ENCODE peak calls at places on chromosomes 11 and 22, in eight cellular contexts. F is activated CD8-positive, alpha-beta memory T cell treated with anti-CD3 and anti-CD28 coated beads, Interleukin-2, amount 50 U/mL, for 48 hours; G is DMS53; T is Caco-2; J is dorsolateral prefrontal cortex; Q is DMS153; B is stimulated activated CD4-positive, alpha-beta T cell treated with anti-CD3 and anti-CD28 coated beads, Interleukin-12 subunit alpha, Interleukin-12 subunit beta, amount 100 ng/mL, for 48 hours; D is effector CD8-positive, alpha-beta T cell. O is an unnamed sample.

GRCh38 chr22:26548984-26549383 is 36.7 kb upstream of the TFIP11 start:
- DNase-seq in F (no peak), G (no peak), T (no peak), J (no peak), Q (no peak), B (no peak), D (no peak), O (no peak)

GRCh38 chr22:28943501-28943879 is 60.1 kb downstream of the ZNRF3 start:
- DNase-seq in F (no peak), G (no peak), T (no peak), J (no peak), Q (no peak), B (no peak), D (no peak), O (no peak)

GRCh38 chr11:2267306-2267861 is 3.0 kb downstream of the ASCL2 start:
- DNase-seq in F (no peak), G (peak), T (no peak), J (peak), Q (no peak), B (no peak), D (no peak), O (no peak)

GRCh38 chr11:86559311-86559945 is 113.0 kb downstream of the ME3 start:
- DNase-seq in F (no peak), G (no peak), T (peak), J (no peak), Q (no peak), B (no peak), D (no peak), O (no peak)

GRCh38 chr11:72189448-72190250 is 2.3 kb upstream of the FOLR1 start:
- DNase-seq in F (no peak), G (no peak), T (peak), J (no peak), Q (no peak), B (no peak), D (no peak), O (no peak)

GRCh38 chr11:119179983-119180382 is 5.3 kb upstream of the NHERF4 start:
- DNase-seq in F (no peak), G (peak), T (no peak), J (no peak), Q (peak), B (no peak), D (no peak), O (no peak)

GRCh38 chr11:74388678-74389327 is 9.4 kb downstream of the PGM2L1 start:
- DNase-seq in F (no peak), G (peak), T (peak), J (no peak), Q (peak), B (peak), D (no peak), O (no peak)

GRCh38 chr11:2346014-2346413 is 31.1 kb upstream of the CD81 start:
- DNase-seq in F (no peak), G (no peak), T (no peak), J (no peak), Q (no peak), B (no peak), D (no peak), O (no peak)

GRCh38 chr11:20599424-20600346 is at the start of gene SLC6A5:
- DNase-seq in F (peak), G (peak), T (peak), J (no peak), Q (no peak), B (peak), D (no peak), O (no peak)

GRCh38 chr11:64385953-64386704 is 27.2 kb downstream of the RPS6KA4 start:
- DNase-seq in F (no peak), G (no peak), T (peak), J (no peak), Q (no peak), B (no peak), D (no peak), O (no peak)

GRCh38 chr11:11577246-11577855 is 44.5 kb downstream of the GALNT18 start:
- DNase-seq in F (no peak), G (no peak), T (no peak), J (no peak), Q (no peak), B (no peak), D (no peak), O (no peak)

GRCh38 chr22:19704355-19705015 is 9.8 kb upstream of the SEPTIN5 start:
- DNase-seq in F (no peak), G (peak), T (peak), J (no peak), Q (no peak), B (no peak), D (no peak), O (no peak)

GRCh38 chr11:26842458-26842841 is 120.6 kb upstream of the SLC5A12 start:
- DNase-seq in F (no peak), G (no peak), T (no peak), J (no peak), Q (no peak), B (no peak), D (no peak), O (no peak)

GRCh38 chr22:16603448-16603768 is 10.8 kb upstream of the CCT8L2 start:
- DNase-seq in F (no peak), G (no peak), T (no peak), J (no peak), Q (no peak), B (no peak), D (no peak), O (no peak)

GRCh38 chr11:69640995-69641581 is at the start of gene CCND1:
- DNase-seq in F (peak), G (peak), T (peak), J (no peak), Q (peak), B (no peak), D (no peak), O (no peak)

GRCh38 chr11:107819361-107820014 is 39.1 kb downstream of the SLC35F2 start:
- DNase-seq in F (no peak), G (no peak), T (no peak), J (no peak), Q (no peak), B (no peak), D (no peak), O (no peak)

GRCh38 chr11:65381721-65382035 is 768 bp downstream of the SLC25A45 start:
- DNase-seq in F (no peak), G (no peak), T (no peak), J (no peak), Q (no peak), B (peak), D (no peak), O (no peak)

GRCh38 chr22:32265882-32266767 is 11.0 kb upstream of the SLC5A4 start:
- DNase-seq in F (peak), G (peak), T (peak), J (peak), Q (peak), B (peak), D (peak), O (peak)

GRCh38 chr11:45994421-45995341 is 72.2 kb downstream of the LARGE2 start:
- DNase-seq in F (no peak), G (no peak), T (no peak), J (no peak), Q (no peak), B (no peak), D (no peak), O (no peak)

GRCh38 chr11:130924750-130925149 is 8.5 kb upstream of the SNX19 start:
- DNase-seq in F (no peak), G (no peak), T (no peak), J (no peak), Q (no peak), B (no peak), D (no peak), O (no peak)

GRCh38 chr11:75265851-75266531 is 25.4 kb downstream of the TPBGL start:
- DNase-seq in F (no peak), G (no peak), T (peak), J (peak), Q (no peak), B (no peak), D (no peak), O (no peak)

GRCh38 chr22:46286941-46287872 is 9.5 kb upstream of the GTSE1 start:
- DNase-seq in F (no peak), G (no peak), T (no peak), J (no peak), Q (no peak), B (no peak), D (no peak), O (no peak)

GRCh38 chr11:119363874-119364590 is 17.5 kb downstream of the USP2 start:
- DNase-seq in F (peak), G (peak), T (no peak), J (peak), Q (peak), B (peak), D (peak), O (peak)